ENCODE peak calls at places on chromosomes 5 and 9, in ten cellular contexts. A is C1 segment of cervical spinal cord, H is ureter, J is colonic mucosa, N is nucleus accumbens, P is T-helper 9 cell, R is NCI-H774, K is MCF 10A, U is hepatic stellate cell, T is Right ventricle myocardium inferior. O is an unnamed sample.

GRCh38 chr9:116377179-116377790 is 223.7 kb downstream of the PAPPA start:
- DNase-seq in H (no peak), R (no peak), A (no peak), P (no peak), U (peak; percentile 72), K (peak; percentile 90), J (no peak), N (no peak), T (no peak), O (peak; percentile 89)

GRCh38 chr5:6831678-6832077 is 118.4 kb downstream of the TENT4A start:
- DNase-seq in R (peak; percentile 28), T (no peak), A (no peak), K (no peak), J (no peak), U (no peak), N (no peak), H (no peak), P (no peak), O (no peak)

GRCh38 chr5:117590944-117591343 is 1016.3 kb upstream of the SEMA6A start:
- DNase-seq in H (no peak), J (no peak), U (peak; percentile 1), N (no peak), T (no peak), R (peak; percentile 7), K (peak; percentile 67), P (no peak), A (no peak), O (peak; percentile 61)

GRCh38 chr9:107732781-107733529 is 243.4 kb upstream of the KLF4 start:
- DNase-seq in A (no peak), T (no peak), R (no peak), J (no peak), H (peak; percentile 48), U (peak; percentile 50), K (peak; percentile 90), P (no peak), N (peak; percentile 11), O (peak; percentile 77)

GRCh38 chr5:16461026-16461425 is 4.6 kb downstream of the ZNF622 start:
- DNase-seq in A (no peak), N (no peak), J (no peak), H (no peak), U (no peak), R (no peak), P (no peak), T (no peak), K (no peak), O (no peak)

GRCh38 chr9:98142182-98142924 is 23.3 kb upstream of the TRIM14 start:
- DNase-seq in N (peak; percentile 36), U (no peak), T (peak; percentile 79), H (peak; percentile 77), P (no peak), A (no peak), J (peak; percentile 95), R (no peak), K (peak; percentile 92), O (no peak)

GRCh38 chr5:139898981-139899380 is 103.4 kb downstream of the PSD2 start:
- DNase-seq in A (no peak), J (no peak), H (no peak), R (no peak), N (no peak), K (no peak), T (no peak), P (no peak), U (no peak), O (no peak)

GRCh38 chr5:81021486-81021885 is 61.3 kb downstream of the RASGRF2 start:
- DNase-seq in T (no peak), P (no peak), R (no peak), A (no peak), K (no peak), H (no peak), U (no peak), J (no peak), N (no peak), O (no peak)

GRCh38 chr5:111738118-111738517 is 18.9 kb downstream of the NREP start:
- DNase-seq in J (no peak), R (no peak), K (no peak), T (no peak), P (no peak), H (no peak), N (no peak), A (no peak), U (no peak), O (no peak)

O was measured in cardiac fibroblast.